ENCODE peak calls at places on chromosomes 12 and 14, in seven cellular contexts. H is astrocyte of the spinal cord, R is heart right ventricle, J is right lobe of liver, W is tibial artery, C is neural progenitor cell, T is colonic mucosa. X is an unnamed sample.

GRCh38 chr14:86665975-86666374 is 1136.0 kb downstream of the FLRT2 start:
- DNase-seq in W (no peak), T (no peak), R (no peak), H (no peak), C (no peak), J (no peak), X (no peak)

GRCh38 chr12:57160741-57161140 is 13.3 kb upstream of the LRP1-AS start:
- DNase-seq in J (no peak), W (no peak), T (no peak), C (no peak), R (no peak), H (no peak), X (no peak)

GRCh38 chr14:103625361-103626095 is 3.5 kb upstream of the KLC1 start:
- DNase-seq in T (peak), J (no peak), C (no peak), W (no peak), H (no peak), R (no peak), X (no peak)

GRCh38 chr14:104687601-104688504 is 1.6 kb upstream of the INF2 start:
- DNase-seq in T (peak), H (peak), J (peak), R (peak), W (peak), C (peak), X (peak)

GRCh38 chr14:86646125-86646524 is 1116.2 kb downstream of the FLRT2 start:
- DNase-seq in R (no peak), W (no peak), J (no peak), H (no peak), T (no peak), C (no peak), X (no peak)

GRCh38 chr12:43291516-43291915 is 260.5 kb downstream of the ADAMTS20 start:
- DNase-seq in H (peak), T (no peak), R (no peak), W (no peak), C (no peak), J (no peak), X (no peak)

GRCh38 chr14:101475468-101476257 is 85.6 kb upstream of the DIO3 start:
- DNase-seq in H (peak), C (no peak), J (no peak), R (no peak), T (peak), W (peak), X (no peak)

GRCh38 chr12:57766464-57767311 is at the start of gene CYP27B1:
- DNase-seq in W (no peak), T (no peak), J (no peak), R (no peak), H (no peak), C (peak), X (peak)

GRCh38 chr12:76083246-76083735 is 1.2 kb downstream of the NAP1L1 start:
- DNase-seq in H (no peak), T (no peak), C (no peak), J (no peak), W (no peak), R (no peak), X (peak)

GRCh38 chr14:50039734-50040400 is 76.5 kb downstream of the VCPKMT start:
- DNase-seq in T (no peak), J (peak), R (no peak), W (peak), C (no peak), H (peak), X (peak)

GRCh38 chr12:28024231-28024995 is 51.9 kb upstream of the PTHLH start:
- DNase-seq in W (no peak), R (no peak), J (no peak), H (peak), C (no peak), T (no peak), X (no peak)

GRCh38 chr14:76653875-76654572 is 107.2 kb upstream of the VASH1 start:
- DNase-seq in W (no peak), H (no peak), J (no peak), R (no peak), C (no peak), T (no peak), X (no peak)

GRCh38 chr14:105192866-105193731 is 12.0 kb upstream of the NUDT14 start:
- DNase-seq in J (no peak), W (no peak), C (no peak), H (no peak), R (peak), T (no peak), X (no peak)

GRCh38 chr12:68158427-68158826 is 1.1 kb downstream of the IFNG start:
- DNase-seq in J (no peak), C (peak), R (no peak), T (no peak), H (no peak), W (no peak), X (no peak)

GRCh38 chr12:121590476-121591143 is 9.8 kb upstream of the KDM2B start:
- DNase-seq in T (no peak), C (peak), W (no peak), H (peak), R (peak), J (no peak), X (no peak)

GRCh38 chr14:85024931-85025330 is 505.0 kb upstream of the FLRT2 start:
- DNase-seq in R (no peak), H (no peak), W (no peak), C (no peak), J (no peak), T (no peak), X (no peak)

GRCh38 chr12:56299308-56299852 is 750 bp downstream of the CS start:
- DNase-seq in H (no peak), R (no peak), C (no peak), J (no peak), W (no peak), T (peak), X (no peak)

GRCh38 chr12:54017845-54018607 is 9.2 kb downstream of the HOXC8 start:
- DNase-seq in R (peak), C (peak), H (peak), T (peak), W (peak), J (peak), X (peak)

GRCh38 chr12:54018608-54018984 is 9.6 kb upstream of the HOXC6 start:
- DNase-seq in J (no peak), H (no peak), C (no peak), W (no peak), R (no peak), T (no peak), X (no peak)

GRCh38 chr12:54019924-54020586 is 8.2 kb upstream of the HOXC6 start:
- DNase-seq in J (no peak), W (no peak), R (peak), H (no peak), T (no peak), C (no peak), X (no peak)

GRCh38 chr12:54020587-54020969 is 7.7 kb upstream of the HOXC6 start:
- DNase-seq in H (no peak), W (no peak), C (no peak), T (no peak), J (no peak), R (no peak), X (no peak)

DNA sequence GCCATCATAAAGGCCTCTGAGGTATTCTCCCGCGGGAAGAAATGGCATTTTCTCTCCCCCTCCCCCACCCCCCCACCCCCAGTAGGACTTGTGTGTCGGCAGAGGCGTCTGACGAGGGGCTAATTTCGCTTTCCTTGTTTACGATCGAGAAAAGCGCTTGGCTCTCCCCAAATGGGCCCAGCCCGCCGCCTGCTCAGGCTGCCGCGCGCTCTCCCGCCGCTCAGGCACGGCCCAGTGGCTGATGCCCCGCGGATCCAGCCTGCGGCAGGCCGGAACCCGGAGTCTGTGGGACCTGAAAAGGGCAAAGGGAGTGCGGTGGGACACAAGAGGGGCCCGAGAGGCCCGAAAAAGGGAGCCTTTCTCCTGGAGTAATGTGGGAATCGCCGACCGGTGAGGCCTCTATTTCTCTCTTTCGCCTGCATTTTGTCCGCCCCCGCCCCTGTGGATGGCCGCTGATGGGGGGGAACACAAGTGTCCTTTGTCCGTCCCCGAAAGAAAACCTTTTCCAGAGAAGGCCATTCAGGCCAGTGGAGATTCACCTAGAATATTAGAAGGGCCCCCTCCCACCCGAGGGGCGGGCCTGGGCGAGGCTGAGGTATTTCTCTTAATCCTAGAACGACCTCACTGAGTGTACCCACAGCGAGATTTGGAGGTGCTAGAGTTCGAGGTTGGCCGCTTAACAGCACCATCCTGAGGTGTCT is 9.0 kb upstream of the HOXC6 start:
- DNase-seq in J (no peak), C (peak), H (no peak), R (no peak), T (no peak), W (no peak), X (no peak)
- H3K4me3 ChIP-seq in J (no peak), C (no peak), H (peak), R (no peak), T (no peak), W (peak), X (no peak)

GRCh38 chr14:96120392-96120791 is 81.2 kb downstream of the C14orf132 start:
- DNase-seq in H (no peak), J (no peak), R (no peak), C (no peak), T (no peak), W (no peak), X (no peak)

GRCh38 chr14:96114002-96114401 is 74.8 kb downstream of the C14orf132 start:
- DNase-seq in R (no peak), C (no peak), W (no peak), J (no peak), T (no peak), H (no peak), X (no peak)

GRCh38 chr14:96119947-96120346 is 80.8 kb downstream of the C14orf132 start:
- DNase-seq in J (no peak), T (no peak), R (no peak), C (no peak), H (no peak), W (no peak), X (no peak)

GRCh38 chr14:96117997-96118790 is 79.0 kb downstream of the C14orf132 start:
- DNase-seq in W (no peak), T (no peak), R (no peak), J (no peak), C (no peak), H (no peak), X (no peak)

DNA sequence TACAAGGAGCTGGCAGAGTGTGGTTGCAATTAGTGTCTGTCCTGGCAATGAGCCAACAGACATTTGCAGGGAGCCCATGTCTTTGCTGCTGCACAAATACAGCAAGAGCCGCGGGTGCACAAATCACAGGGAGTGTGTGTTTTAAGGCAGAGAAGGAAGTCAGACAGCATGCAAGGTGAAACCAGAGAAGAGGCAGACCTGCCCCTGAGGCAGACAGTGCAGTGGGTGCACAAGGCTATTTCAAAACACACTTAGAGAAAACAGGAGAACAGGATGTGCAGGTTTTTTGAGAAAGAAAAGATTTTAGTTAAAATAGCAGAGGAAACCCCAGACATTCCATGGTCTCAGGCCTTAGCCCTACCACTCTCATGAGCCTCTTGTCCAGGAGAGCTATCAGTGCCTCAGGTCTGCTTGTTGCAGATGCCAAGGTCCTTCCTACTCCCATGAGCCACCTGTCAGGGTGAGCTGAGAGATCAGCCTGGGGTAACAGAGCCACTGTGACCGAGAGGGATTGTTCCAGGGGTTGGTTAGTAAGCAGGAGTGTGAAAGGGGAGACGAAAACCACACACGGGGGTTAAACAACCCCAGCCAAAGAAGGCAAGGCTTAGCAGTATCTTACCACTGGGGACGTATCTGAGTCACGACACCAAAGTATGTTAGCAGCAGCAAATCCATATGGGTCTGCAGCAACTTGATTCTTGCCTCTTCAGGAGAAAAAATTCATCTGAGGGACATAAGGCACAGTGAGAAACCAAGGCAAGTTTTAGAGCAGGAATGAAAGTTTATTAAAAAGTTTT is 78.1 kb downstream of the C14orf132 start:
- DNase-seq in C (no peak), J (no peak), W (no peak), H (no peak), R (no peak), T (no peak), X (no peak)
- TF ChIP-seq CTCF in C (no peak), J (no peak), W (no peak), H (no peak), R (no peak), T (no peak), X (no peak)

GRCh38 chr14:63475761-63476160 is 67.4 kb downstream of the PPP2R5E start:
- DNase-seq in T (no peak), W (no peak), R (no peak), C (no peak), J (no peak), H (no peak), X (no peak)

GRCh38 chr14:63480599-63480998 is 62.6 kb downstream of the PPP2R5E start:
- DNase-seq in J (no peak), R (no peak), C (no peak), W (no peak), T (no peak), H (no peak), X (no peak)

GRCh38 chr14:63478024-63478423 is 65.2 kb downstream of the PPP2R5E start:
- DNase-seq in C (no peak), H (no peak), W (no peak), T (no peak), R (no peak), J (no peak), X (no peak)

GRCh38 chr14:63474844-63475243 is 68.3 kb downstream of the PPP2R5E start:
- DNase-seq in W (no peak), T (no peak), R (no peak), J (no peak), H (no peak), C (no peak), X (no peak)

GRCh38 chr14:63478437-63478852 is 64.7 kb downstream of the PPP2R5E start:
- DNase-seq in R (no peak), C (no peak), W (no peak), H (no peak), J (no peak), T (no peak), X (no peak)
- H3K4me3 ChIP-seq in R (no peak), C (no peak), W (no peak), H (no peak), J (no peak), T (no peak), X (no peak)

GRCh38 chr12:116929885-116930284 is 19.1 kb downstream of the FBXW8 start:
- DNase-seq in H (no peak), J (no peak), W (no peak), R (no peak), T (no peak), C (no peak), X (no peak)
- TF ChIP-seq CTCF in H (no peak), J (no peak), W (no peak), R (no peak), T (no peak), C (no peak), X (no peak)

GRCh38 chr12:103697912-103698751 is 111.1 kb downstream of the STAB2 start:
- DNase-seq in H (no peak), C (no peak), J (no peak), R (no peak), W (no peak), T (no peak), X (no peak)
- H3K4me3 ChIP-seq in H (no peak), C (no peak), J (no peak), R (no peak), W (no peak), T (no peak), X (no peak)

DNA sequence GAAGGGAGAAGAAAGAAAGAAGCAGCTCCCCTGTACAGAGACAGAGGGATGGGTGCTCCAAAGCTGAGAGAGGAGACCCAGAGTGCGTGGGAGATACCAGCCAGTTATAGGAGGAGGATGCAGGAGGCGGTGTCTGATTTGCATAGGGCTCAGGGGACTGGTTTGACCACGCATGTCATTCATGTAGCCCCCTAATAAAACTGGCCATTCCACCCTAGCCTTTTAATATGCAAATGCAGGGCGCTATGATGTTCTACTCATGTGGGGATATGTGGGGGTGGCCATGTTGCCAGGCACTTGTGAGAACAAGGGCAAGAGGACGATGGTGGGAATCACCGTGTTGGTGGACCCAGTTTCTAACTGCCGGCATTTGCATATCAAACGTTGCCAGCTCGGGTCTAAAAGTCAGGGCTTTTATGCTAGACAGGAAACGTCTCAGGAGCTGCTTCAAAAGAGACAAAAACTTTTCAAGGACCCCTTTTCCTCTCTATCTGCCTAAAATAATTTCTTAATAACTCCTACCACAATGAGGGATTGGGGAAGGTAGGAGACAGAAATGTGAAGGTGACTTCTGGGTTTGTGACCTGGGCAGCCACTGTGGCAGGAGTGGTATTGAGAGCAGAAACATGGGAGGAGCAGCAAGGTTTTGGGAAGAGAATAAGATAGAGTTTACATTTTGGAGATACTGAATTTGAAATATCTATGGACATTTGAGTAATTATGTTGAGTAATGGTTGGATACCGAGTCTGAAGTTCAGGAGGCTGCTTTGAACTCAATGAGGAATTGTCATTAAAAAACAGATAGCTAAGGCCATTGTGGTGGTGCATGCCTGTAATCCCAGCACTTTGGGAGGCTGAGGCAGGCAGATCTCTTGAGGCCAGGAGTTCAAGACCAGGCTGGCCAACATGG is 2.2 kb upstream of the ATXN3 start:
- DNase-seq in C (peak), J (no peak), R (no peak), H (no peak), T (no peak), W (no peak), X (no peak)
- TF ChIP-seq CTCF in C (no peak), J (no peak), R (no peak), H (no peak), T (no peak), W (no peak), X (no peak)

GRCh38 chr12:53496752-53497032 is 2.6 kb downstream of the MAP3K12 start:
- DNase-seq in T (no peak), R (no peak), H (no peak), J (no peak), W (no peak), C (no peak), X (no peak)

GRCh38 chr12:53499261-53500118 is at the start of gene MAP3K12:
- DNase-seq in H (peak), C (peak), J (peak), R (peak), W (peak), T (peak), X (peak)

GRCh38 chr12:53497461-53497860 is 1.8 kb downstream of the MAP3K12 start:
- DNase-seq in T (no peak), R (no peak), W (no peak), C (no peak), J (no peak), H (no peak), X (no peak)

GRCh38 chr12:53500119-53500775 is 836 bp upstream of the TARBP2 start:
- DNase-seq in W (peak), H (peak), J (no peak), C (peak), R (peak), T (peak), X (peak)

DNA sequence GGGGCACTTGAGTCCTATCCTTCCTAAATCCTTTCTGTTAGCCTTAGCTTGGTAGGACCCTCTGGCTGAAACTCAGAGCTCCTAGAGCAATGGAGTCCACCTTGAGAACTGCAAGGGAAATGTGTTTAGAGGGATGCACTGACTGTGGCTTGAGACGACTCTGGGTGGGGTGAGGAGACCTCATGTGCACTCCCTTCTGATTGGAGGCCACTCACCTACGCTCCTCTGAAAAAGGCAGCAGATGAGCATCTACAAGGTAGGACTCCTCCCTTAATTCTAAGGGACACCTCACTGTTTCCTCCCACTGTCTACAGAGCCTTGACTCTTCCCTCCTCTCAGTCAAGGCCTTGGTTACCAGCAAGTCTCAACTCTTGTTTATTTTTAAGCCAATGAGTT is 1.0 kb downstream of the MAP3K12 start:
- DNase-seq in R (no peak), W (no peak), C (no peak), H (no peak), T (no peak), J (no peak), X (no peak)
- H3K4me3 ChIP-seq in R (no peak), W (no peak), C (peak), H (peak), T (no peak), J (no peak), X (no peak)

GRCh38 chr14:75454963-75455546 is 27.2 kb downstream of the JDP2 start:
- DNase-seq in H (peak), C (no peak), R (peak), W (peak), T (no peak), J (peak), X (peak)
- TF ChIP-seq CTCF in H (no peak), C (no peak), R (no peak), W (no peak), T (no peak), J (no peak), X (no peak)

X was measured in lower lobe of right lung.